ENCODE peak calls at places on chromosome 7, in eight cellular contexts. G is gastrocnemius medialis, Y is foreskin fibroblast, P is AG04450, Q is SJSA1, B is HFF-Myc, R is kidney, K is suprapubic skin. J is an unnamed sample.

GRCh38 chr7:707296-708000 is 19.1 kb upstream of the DNAAF5 start:
- DNase-seq in G (no peak), P (no peak), R (peak; percentile 48), B (no peak), K (no peak), Q (no peak), Y (no peak), J (no peak)

GRCh38 chr7:73567701-73568685 is 10.4 kb downstream of the TBL2 start:
- DNase-seq in K (no peak), P (no peak), Y (no peak), R (no peak), B (no peak), Q (no peak), G (peak; percentile 7), J (peak; percentile 35)

GRCh38 chr7:47119408-47119807 is 462.5 kb downstream of the TNS3 start:
- DNase-seq in K (no peak), G (no peak), P (no peak), Q (no peak), Y (no peak), R (no peak), B (no peak), J (no peak)

GRCh38 chr7:1665721-1666250 is 4.3 kb upstream of the ELFN1 start:
- DNase-seq in R (peak; percentile 80), K (peak; percentile 57), B (no peak), Q (no peak), Y (peak; percentile 20), P (no peak), G (peak; percentile 2), J (no peak)

GRCh38 chr7:21616796-21617436 is 74.1 kb downstream of the DNAH11 start:
- DNase-seq in P (no peak), K (no peak), R (no peak), Y (peak; percentile 24), B (no peak), Q (peak; percentile 91), G (no peak), J (no peak)

GRCh38 chr7:139618482-139619366 is 95.2 kb downstream of the CLEC2L start:
- DNase-seq in B (no peak), R (no peak), P (no peak), Y (no peak), Q (peak; percentile 33), G (no peak), K (no peak), J (peak; percentile 63)

GRCh38 chr7:4461511-4461910 is 220.6 kb upstream of the FOXK1 start:
- DNase-seq in Q (no peak), R (no peak), Y (no peak), B (no peak), G (no peak), P (no peak), K (no peak), J (no peak)

GRCh38 chr7:38330861-38331709 is 57.6 kb upstream of the TARP start:
- DNase-seq in Y (no peak), P (no peak), B (no peak), G (no peak), R (no peak), K (no peak), Q (no peak), J (no peak)

GRCh38 chr7:150998341-150998740 is 7.5 kb downstream of the NOS3 start:
- DNase-seq in K (no peak), R (peak; percentile 58), G (no peak), Q (no peak), P (no peak), Y (no peak), B (no peak), J (no peak)

GRCh38 chr7:149207324-149208035 is 12.1 kb downstream of the ZNF282 start:
- DNase-seq in G (no peak), P (no peak), Y (no peak), R (peak; percentile 45), B (no peak), Q (no peak), K (no peak), J (no peak)

GRCh38 chr7:132536646-132537395 is 39.4 kb downstream of the PLXNA4 start:
- DNase-seq in K (no peak), G (no peak), B (no peak), Y (peak; percentile 71), Q (no peak), P (no peak), R (no peak), J (no peak)

GRCh38 chr7:34133356-34133982 is 228.1 kb downstream of the BMPER start:
- DNase-seq in R (no peak), Q (peak; percentile 16), B (peak; percentile 84), K (no peak), Y (peak; percentile 86), G (no peak), P (peak; percentile 52), J (no peak)

GRCh38 chr7:47764746-47765145 is 182.8 kb upstream of the TNS3 start:
- DNase-seq in G (no peak), K (no peak), B (no peak), Y (no peak), Q (no peak), P (no peak), R (no peak), J (no peak)

GRCh38 chr7:2523461-2523905 is 3.9 kb downstream of the LFNG start:
- DNase-seq in B (no peak), G (no peak), R (no peak), Q (no peak), P (no peak), Y (no peak), K (no peak), J (no peak)

GRCh38 chr7:154832557-154833138 is 170.3 kb downstream of the PAXIP1 start:
- DNase-seq in G (no peak), Q (no peak), K (no peak), Y (no peak), P (no peak), R (no peak), B (no peak), J (peak; percentile 78)

GRCh38 chr7:86647340-86648094 is 3.8 kb downstream of the GRM3 start:
- DNase-seq in Q (no peak), R (no peak), B (no peak), P (no peak), G (no peak), Y (no peak), K (no peak), J (no peak)

GRCh38 chr7:86644282-86645173 is 819 bp downstream of the GRM3 start:
- DNase-seq in Q (no peak), G (no peak), K (no peak), P (no peak), B (no peak), Y (no peak), R (peak; percentile 63), J (no peak)

GRCh38 chr7:86643478-86644281 is at the start of gene GRM3:
- DNase-seq in G (no peak), Y (no peak), K (no peak), R (peak; percentile 54), Q (no peak), P (no peak), B (no peak), J (no peak)

GRCh38 chr7:86645676-86646276 is 2.1 kb downstream of the GRM3 start:
- DNase-seq in B (no peak), R (no peak), P (no peak), K (no peak), G (no peak), Y (no peak), Q (no peak), J (no peak)

GRCh38 chr7:86645174-86645566 is 1.5 kb downstream of the GRM3 start:
- DNase-seq in B (no peak), G (no peak), P (no peak), Q (no peak), R (no peak), Y (no peak), K (no peak), J (no peak)
- H3K4me3 ChIP-seq in B (no peak overlapping the region), G (no peak overlapping the region), P (no peak overlapping the region), Q (no peak overlapping the region), R (no peak overlapping the region), Y (no peak overlapping the region), K (no peak overlapping the region), J (no peak overlapping the region)

DNA sequence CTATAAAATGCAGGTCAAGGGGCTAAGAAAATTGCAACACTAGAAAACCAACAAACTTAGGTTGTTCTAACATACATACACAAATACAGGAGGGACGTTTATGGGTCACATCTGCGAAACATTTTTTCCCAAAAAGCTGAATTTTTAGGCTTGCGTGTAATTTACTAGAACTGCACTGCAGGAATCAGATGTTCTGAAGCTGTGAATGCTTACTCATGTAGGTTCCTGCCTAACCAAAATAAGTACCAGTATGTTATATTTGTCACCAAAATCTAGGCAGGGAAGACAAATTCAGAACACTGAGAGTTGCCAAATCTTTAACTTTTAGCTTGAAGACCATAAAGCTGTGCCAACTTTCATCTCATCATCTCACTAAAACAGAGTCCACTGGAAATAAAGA is 5.8 kb downstream of the UBE2H start:
- DNase-seq in G (no peak), Q (no peak), K (no peak), Y (no peak), P (no peak), B (no peak), R (no peak), J (no peak)
- H3K4me3 ChIP-seq in G (no peak overlapping the region), Q (no peak overlapping the region), K (no peak overlapping the region), Y (no peak overlapping the region), P (no peak overlapping the region), B (no peak overlapping the region), R (no peak overlapping the region), J (no peak overlapping the region)

DNA sequence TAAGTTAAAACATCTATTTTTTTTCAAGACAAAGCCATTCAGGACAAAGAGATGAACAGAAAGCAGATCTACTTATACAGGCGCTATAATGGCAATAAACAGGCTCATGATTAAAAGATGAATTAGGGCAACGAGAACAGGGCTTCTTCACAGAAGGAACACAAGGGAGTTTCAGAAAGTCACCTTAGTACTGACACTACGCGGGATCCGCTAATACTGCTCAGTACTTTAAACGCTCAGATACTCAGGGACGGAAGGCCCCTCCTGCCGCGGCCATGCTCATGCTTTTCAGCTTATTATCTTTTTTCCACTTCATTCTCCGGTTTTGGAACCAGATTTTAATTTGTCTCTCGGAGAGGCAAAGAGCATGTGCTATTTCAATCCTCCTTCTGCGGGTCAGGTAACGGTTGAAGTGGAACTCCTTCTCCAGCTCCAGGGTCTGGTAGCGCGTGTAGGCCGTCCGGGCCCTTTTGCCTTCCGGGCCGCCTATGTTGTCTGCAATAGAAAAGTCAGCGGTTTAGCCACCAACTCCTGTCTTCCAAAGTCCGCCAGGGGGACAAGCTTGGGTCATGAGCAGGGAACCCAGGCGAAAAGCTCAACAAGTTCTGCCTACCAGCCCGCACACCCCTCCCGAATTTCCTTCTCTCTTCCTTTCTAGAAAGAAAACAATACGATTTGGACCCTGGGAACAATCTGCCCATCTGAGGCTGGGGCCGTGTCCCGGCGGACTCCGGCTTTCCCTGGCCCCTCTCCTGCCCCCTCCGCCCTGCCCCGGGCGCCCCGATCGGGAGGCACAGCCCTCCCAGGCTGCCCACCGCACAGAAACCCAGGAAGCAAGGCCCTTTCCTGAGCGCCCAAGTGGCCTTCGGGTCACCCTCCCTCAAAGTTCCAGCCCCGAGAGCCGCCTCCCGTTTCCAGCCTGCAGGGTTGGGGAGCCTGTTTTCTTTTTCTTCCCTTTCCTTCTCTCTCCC is 1.6 kb downstream of the HOXA5 start:
- DNase-seq in P (no peak), G (no peak), B (no peak), K (no peak), Y (no peak), R (peak; percentile 50), Q (no peak), J (peak; percentile 78)
- H3K4me3 ChIP-seq in P (peak overlapping the region; percentile 94), G (peak overlapping the region; percentile 56), B (peak overlapping the region; percentile 41), K (peak overlapping the region; percentile 53), Y (peak overlapping the region; percentile 49), R (peak overlapping the region; percentile 75), Q (peak overlapping the region; percentile 48), J (peak overlapping the region; percentile 73)

DNA sequence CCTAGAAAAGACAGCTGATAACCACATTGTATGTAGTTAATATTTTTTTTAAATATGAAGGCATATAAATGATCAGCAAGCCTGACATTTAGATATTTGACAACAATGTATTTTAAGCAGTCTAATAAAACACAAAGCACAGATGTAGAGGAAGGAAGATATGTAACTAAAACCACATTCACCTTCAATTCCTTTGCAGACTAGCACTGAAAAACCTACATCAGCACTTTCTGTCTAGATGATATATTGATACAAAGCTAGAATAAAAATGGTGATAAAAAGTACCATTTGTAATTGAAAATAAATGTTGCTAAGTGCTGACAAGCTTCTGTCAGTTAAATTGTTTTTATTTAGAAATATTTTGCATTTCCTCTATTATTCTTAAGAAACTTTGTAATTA is 153.6 kb downstream of the IMMP2L start:
- DNase-seq in B (no peak), Y (no peak), R (no peak), Q (no peak), G (no peak), K (no peak), P (no peak), J (no peak)
- H3K4me3 ChIP-seq in B (no peak overlapping the region), Y (no peak overlapping the region), R (no peak overlapping the region), Q (no peak overlapping the region), G (no peak overlapping the region), K (no peak overlapping the region), P (no peak overlapping the region), J (no peak overlapping the region)